ENCODE peak calls at places on chromosomes 1 and 21, in eight cellular contexts. One of them, this sample, is unnamed. For H3K4me1, the result is how much of the 10 kb centered on the place peaks cover.

GRCh38 chr21:16193758-16194606 is 464.2 kb downstream of the USP25 start:
- DNase-seq in pancreas: peak
- DNase-seq in fibroblast of lung: peak
- DNase-seq in neural progenitor cell: peak
- DNase-seq in A673: no peak
- DNase-seq in lung: peak
- DNase-seq in IMR-90: peak
- DNase-seq in PC-3: peak
- DNase-seq in this sample: peak

GRCh38 chr1:11126544-11126943 is 26.9 kb upstream of the EXOSC10 start:
- DNase-seq in A673: peak
- DNase-seq in pancreas: no peak
- DNase-seq in fibroblast of lung: no peak
- DNase-seq in IMR-90: no peak
- DNase-seq in neural progenitor cell: no peak
- DNase-seq in PC-3: no peak
- DNase-seq in lung: no peak
- DNase-seq in this sample: no peak

GRCh38 chr1:68442006-68442405 is 7.7 kb downstream of the RPE65 start:
- DNase-seq in IMR-90: no peak
- DNase-seq in fibroblast of lung: no peak
- DNase-seq in A673: no peak
- DNase-seq in neural progenitor cell: peak
- DNase-seq in pancreas: no peak
- DNase-seq in PC-3: peak
- DNase-seq in lung: no peak
- DNase-seq in this sample: no peak

GRCh38 chr1:107788189-107788588 is 176.8 kb downstream of the VAV3 start:
- DNase-seq in lung: no peak
- DNase-seq in IMR-90: no peak
- DNase-seq in A673: no peak
- DNase-seq in neural progenitor cell: no peak
- DNase-seq in PC-3: no peak
- DNase-seq in pancreas: no peak
- DNase-seq in fibroblast of lung: no peak
- DNase-seq in this sample: no peak

GRCh38 chr1:30981172-30981571 is 72.6 kb upstream of the SDC3 start:
- DNase-seq in IMR-90: no peak
- DNase-seq in A673: no peak
- DNase-seq in fibroblast of lung: no peak
- DNase-seq in pancreas: no peak
- DNase-seq in PC-3: no peak
- DNase-seq in neural progenitor cell: no peak
- DNase-seq in lung: no peak
- DNase-seq in this sample: no peak

GRCh38 chr1:204147392-204148097 is 4.3 kb downstream of the ETNK2 start:
- DNase-seq in pancreas: no peak
- DNase-seq in lung: no peak
- DNase-seq in A673: no peak
- DNase-seq in neural progenitor cell: no peak
- DNase-seq in fibroblast of lung: no peak
- DNase-seq in PC-3: no peak
- DNase-seq in IMR-90: no peak
- DNase-seq in this sample: no peak

GRCh38 chr1:192350351-192350750 is 33.6 kb downstream of the RGS21 start:
- DNase-seq in IMR-90: no peak
- DNase-seq in lung: no peak
- DNase-seq in pancreas: no peak
- DNase-seq in A673: no peak
- DNase-seq in neural progenitor cell: no peak
- DNase-seq in fibroblast of lung: no peak
- DNase-seq in PC-3: no peak
- DNase-seq in this sample: no peak

GRCh38 chr1:27552911-27553420 is 51.0 kb downstream of the AHDC1 start:
- DNase-seq in fibroblast of lung: no peak
- DNase-seq in IMR-90: no peak
- DNase-seq in A673: no peak
- DNase-seq in lung: no peak
- DNase-seq in PC-3: no peak
- DNase-seq in neural progenitor cell: no peak
- DNase-seq in pancreas: no peak
- DNase-seq in this sample: no peak

GRCh38 chr1:151619489-151620093 is 7.7 kb downstream of the SNX27 start:
- DNase-seq in neural progenitor cell: no peak
- DNase-seq in fibroblast of lung: peak
- DNase-seq in A673: no peak
- DNase-seq in PC-3: peak
- DNase-seq in pancreas: no peak
- DNase-seq in lung: no peak
- DNase-seq in IMR-90: peak
- DNase-seq in this sample: no peak

GRCh38 chr1:204888294-204888693 is 17.6 kb downstream of the NFASC start:
- DNase-seq in neural progenitor cell: no peak
- DNase-seq in PC-3: no peak
- DNase-seq in fibroblast of lung: no peak
- DNase-seq in A673: no peak
- DNase-seq in lung: no peak
- DNase-seq in IMR-90: no peak
- DNase-seq in pancreas: no peak
- DNase-seq in this sample: no peak

DNA sequence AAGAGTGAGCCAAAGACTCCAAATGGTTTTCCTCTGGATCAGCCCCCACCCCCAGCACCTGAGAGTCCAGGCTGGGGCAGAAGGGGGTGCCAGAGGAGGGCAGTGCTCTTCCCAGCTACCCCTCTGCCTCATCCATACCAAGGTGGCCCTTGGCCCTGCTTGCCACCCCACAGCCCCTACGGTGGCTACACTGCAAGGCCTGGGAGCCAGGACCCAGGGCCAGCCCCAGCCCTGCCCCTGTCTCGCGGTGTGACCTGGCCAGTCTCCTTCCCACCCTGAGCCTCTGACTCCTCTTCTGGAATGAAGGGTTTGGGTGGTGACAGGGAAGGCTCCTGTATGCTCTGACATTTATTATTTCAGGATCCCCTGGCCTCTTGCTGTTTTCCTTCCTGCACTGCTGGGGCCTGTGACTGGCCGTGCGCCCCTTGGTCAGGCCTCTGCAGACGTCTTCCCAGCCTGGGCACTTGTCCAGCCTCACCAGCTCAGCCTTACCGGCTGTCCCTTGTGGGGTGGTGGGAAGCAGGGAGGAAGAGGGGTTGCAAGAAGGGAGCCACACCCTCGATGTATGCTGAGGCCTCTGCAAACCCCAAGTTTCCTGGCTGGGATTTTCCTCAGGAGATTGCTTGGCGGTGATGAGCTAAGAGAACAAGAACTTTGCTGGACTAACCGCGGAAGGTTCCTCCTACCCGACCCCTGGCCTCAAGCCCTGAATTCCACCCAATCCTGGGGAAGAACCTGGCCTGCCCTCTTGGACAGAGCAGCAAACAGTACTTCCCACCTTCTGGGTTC is 13.5 kb downstream of the ASAP3 start:
- DNase-seq in PC-3: no peak
- DNase-seq in IMR-90: peak
- DNase-seq in lung: peak
- DNase-seq in neural progenitor cell: no peak
- DNase-seq in fibroblast of lung: peak
- DNase-seq in pancreas: no peak
- DNase-seq in A673: no peak
- DNase-seq in this sample: no peak
- H3K4me3 ChIP-seq in PC-3: no peak
- H3K4me3 ChIP-seq in IMR-90: no peak
- H3K4me3 ChIP-seq in lung: no peak
- H3K4me3 ChIP-seq in neural progenitor cell: no peak
- H3K4me3 ChIP-seq in fibroblast of lung: no peak
- H3K4me3 ChIP-seq in pancreas: no peak
- H3K4me3 ChIP-seq in A673: no peak
- H3K4me3 ChIP-seq in this sample: no peak

GRCh38 chr1:62774971-62775578 is 8.9 kb upstream of the ATG4C start:
- DNase-seq in pancreas: no peak
- DNase-seq in lung: no peak
- DNase-seq in fibroblast of lung: no peak
- DNase-seq in PC-3: no peak
- DNase-seq in A673: no peak
- DNase-seq in IMR-90: no peak
- DNase-seq in neural progenitor cell: no peak
- DNase-seq in this sample: no peak

GRCh38 chr1:62772607-62773295 is 11.2 kb upstream of the ATG4C start:
- DNase-seq in pancreas: no peak
- DNase-seq in PC-3: no peak
- DNase-seq in neural progenitor cell: no peak
- DNase-seq in A673: no peak
- DNase-seq in IMR-90: no peak
- DNase-seq in lung: no peak
- DNase-seq in fibroblast of lung: no peak
- DNase-seq in this sample: no peak

GRCh38 chr1:62774006-62774405 is 9.9 kb upstream of the ATG4C start:
- DNase-seq in A673: no peak
- DNase-seq in neural progenitor cell: no peak
- DNase-seq in lung: no peak
- DNase-seq in fibroblast of lung: no peak
- DNase-seq in pancreas: no peak
- DNase-seq in PC-3: no peak
- DNase-seq in IMR-90: no peak
- DNase-seq in this sample: no peak

GRCh38 chr1:62782197-62782886 is 1.6 kb upstream of the ATG4C start:
- DNase-seq in A673: peak
- DNase-seq in fibroblast of lung: peak
- DNase-seq in neural progenitor cell: no peak
- DNase-seq in lung: no peak
- DNase-seq in pancreas: no peak
- DNase-seq in IMR-90: peak
- DNase-seq in PC-3: peak
- DNase-seq in this sample: no peak

GRCh38 chr1:62778208-62778607 is 5.7 kb upstream of the ATG4C start:
- DNase-seq in neural progenitor cell: peak
- DNase-seq in fibroblast of lung: no peak
- DNase-seq in PC-3: no peak
- DNase-seq in IMR-90: no peak
- DNase-seq in A673: no peak
- DNase-seq in pancreas: no peak
- DNase-seq in lung: no peak
- DNase-seq in this sample: no peak
- TF ChIP-seq CTCF in neural progenitor cell: no peak
- TF ChIP-seq CTCF in fibroblast of lung: no peak
- TF ChIP-seq CTCF in PC-3: no peak
- TF ChIP-seq CTCF in IMR-90: no peak
- TF ChIP-seq CTCF in A673: no peak
- TF ChIP-seq CTCF in pancreas: no peak
- TF ChIP-seq CTCF in lung: no peak
- TF ChIP-seq CTCF in this sample: no peak

GRCh38 chr1:22260860-22261432 is 118.0 kb upstream of the WNT4 start:
- DNase-seq in lung: no peak
- DNase-seq in PC-3: no peak
- DNase-seq in IMR-90: no peak
- DNase-seq in fibroblast of lung: no peak
- DNase-seq in pancreas: no peak
- DNase-seq in A673: no peak
- DNase-seq in neural progenitor cell: no peak
- DNase-seq in this sample: no peak

GRCh38 chr1:22256213-22256512 is 113.3 kb upstream of the WNT4 start:
- DNase-seq in neural progenitor cell: no peak
- DNase-seq in A673: no peak
- DNase-seq in pancreas: no peak
- DNase-seq in PC-3: no peak
- DNase-seq in fibroblast of lung: no peak
- DNase-seq in IMR-90: no peak
- DNase-seq in lung: no peak
- DNase-seq in this sample: no peak

GRCh38 chr1:22259581-22260282 is 116.8 kb upstream of the WNT4 start:
- DNase-seq in pancreas: no peak
- DNase-seq in IMR-90: peak
- DNase-seq in fibroblast of lung: peak
- DNase-seq in PC-3: peak
- DNase-seq in neural progenitor cell: no peak
- DNase-seq in lung: peak
- DNase-seq in A673: no peak
- DNase-seq in this sample: peak

GRCh38 chr1:22257286-22258275 is 114.7 kb upstream of the WNT4 start:
- DNase-seq in fibroblast of lung: peak
- DNase-seq in IMR-90: no peak
- DNase-seq in neural progenitor cell: no peak
- DNase-seq in A673: no peak
- DNase-seq in lung: peak
- DNase-seq in PC-3: peak
- DNase-seq in pancreas: no peak
- DNase-seq in this sample: peak

DNA sequence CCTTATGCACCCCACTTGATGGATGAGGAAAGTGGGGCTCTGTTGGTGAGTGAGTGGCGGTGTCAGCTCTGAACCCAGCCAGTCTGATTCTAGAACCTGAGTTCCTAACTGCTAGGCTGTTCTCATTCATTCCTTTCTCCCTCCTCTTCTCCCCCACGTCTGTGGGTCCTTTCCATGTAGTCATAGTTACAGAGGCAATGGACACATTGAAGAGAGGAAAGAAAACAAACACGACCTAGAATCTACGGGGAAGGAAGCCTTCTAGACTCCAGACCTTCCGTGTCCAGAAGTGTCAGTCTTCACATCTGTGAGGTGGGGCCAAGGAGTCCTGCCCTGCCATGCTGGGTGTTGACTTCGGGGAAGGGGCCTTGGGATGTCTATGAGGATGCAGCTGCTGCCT is 115.8 kb upstream of the WNT4 start:
- DNase-seq in PC-3: no peak
- DNase-seq in fibroblast of lung: no peak
- DNase-seq in lung: no peak
- DNase-seq in A673: no peak
- DNase-seq in pancreas: no peak
- DNase-seq in IMR-90: peak
- DNase-seq in neural progenitor cell: no peak
- DNase-seq in this sample: no peak
- H3K4me1 ChIP-seq in PC-3: under half
- H3K4me1 ChIP-seq in fibroblast of lung: under half
- H3K4me1 ChIP-seq in lung: under half
- H3K4me1 ChIP-seq in A673: under half
- H3K4me1 ChIP-seq in pancreas: under half
- H3K4me1 ChIP-seq in IMR-90: under half
- H3K4me1 ChIP-seq in neural progenitor cell: under half
- H3K4me1 ChIP-seq in this sample: under half

DNA sequence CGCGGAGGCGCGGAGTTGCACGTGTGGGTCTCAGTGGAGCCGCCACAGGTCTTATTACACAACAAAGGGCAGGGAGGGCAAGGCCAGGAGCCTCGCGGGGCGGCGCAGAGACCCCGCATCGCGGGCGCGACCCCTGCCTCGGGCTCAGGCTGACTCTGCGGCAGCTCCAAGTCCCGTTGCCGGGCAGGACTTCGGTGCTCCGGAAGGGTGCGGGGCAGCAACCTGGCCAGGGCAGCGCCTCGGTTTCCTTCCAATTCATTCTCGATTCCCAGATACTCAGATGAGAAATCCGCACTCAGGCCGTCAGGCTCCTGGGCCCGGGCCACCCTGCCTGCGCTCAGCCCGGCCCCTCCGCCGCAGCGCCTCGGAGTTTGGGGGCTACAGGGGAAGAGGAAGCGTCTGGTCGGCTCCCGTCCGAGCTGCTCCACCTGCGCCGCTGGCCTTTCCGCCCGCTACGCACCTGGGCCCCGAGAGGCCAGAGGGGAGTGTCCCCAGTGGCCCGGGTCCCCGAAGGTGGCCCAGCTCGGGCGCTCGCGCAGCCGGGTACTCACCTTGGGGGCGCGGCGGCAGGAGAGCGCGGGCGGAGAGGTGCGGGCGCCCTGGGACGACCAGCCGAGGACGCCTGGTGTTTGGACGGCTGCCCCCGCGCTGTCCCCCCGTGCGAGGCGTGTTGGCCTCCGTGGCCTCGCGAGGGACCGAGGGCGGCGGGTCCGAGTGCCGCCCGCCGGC is 1.2 kb upstream of the PRDM16 start:
- DNase-seq in A673: no peak
- DNase-seq in IMR-90: no peak
- DNase-seq in lung: no peak
- DNase-seq in PC-3: no peak
- DNase-seq in pancreas: peak
- DNase-seq in fibroblast of lung: no peak
- DNase-seq in neural progenitor cell: peak
- DNase-seq in this sample: no peak
- H3K4me3 ChIP-seq in A673: no peak
- H3K4me3 ChIP-seq in IMR-90: no peak
- H3K4me3 ChIP-seq in lung: no peak
- H3K4me3 ChIP-seq in PC-3: no peak
- H3K4me3 ChIP-seq in pancreas: peak
- H3K4me3 ChIP-seq in fibroblast of lung: no peak
- H3K4me3 ChIP-seq in neural progenitor cell: peak
- H3K4me3 ChIP-seq in this sample: peak

This sample was measured in transverse colon.